ENCODE peak calls at places on chromosomes 2 and 18, in eight cellular contexts. One of them, this sample, is unnamed.

GRCh38 chr2:139721454-139721995 is 941.3 kb upstream of the NXPH2 start:
- DNase-seq in left lung: no peak
- DNase-seq in lower leg skin: no peak
- DNase-seq in stomach: no peak
- DNase-seq in fibroblast of pulmonary artery: no peak
- DNase-seq in AG09309: no peak
- DNase-seq in IMR-90: no peak
- DNase-seq in endothelial cell of umbilical vein: no peak
- DNase-seq in this sample: no peak

GRCh38 chr2:1047485-1047884 is 96.8 kb downstream of the SNTG2 start:
- DNase-seq in IMR-90: no peak
- DNase-seq in lower leg skin: no peak
- DNase-seq in stomach: no peak
- DNase-seq in AG09309: no peak
- DNase-seq in fibroblast of pulmonary artery: peak; percentile 23
- DNase-seq in endothelial cell of umbilical vein: no peak
- DNase-seq in left lung: no peak
- DNase-seq in this sample: no peak

GRCh38 chr18:304887-305529 is 37.2 kb upstream of the THOC1 start:
- DNase-seq in left lung: no peak
- DNase-seq in endothelial cell of umbilical vein: no peak
- DNase-seq in fibroblast of pulmonary artery: no peak
- DNase-seq in lower leg skin: no peak
- DNase-seq in AG09309: no peak
- DNase-seq in stomach: no peak
- DNase-seq in IMR-90: no peak
- DNase-seq in this sample: no peak

GRCh38 chr2:242041816-242042215 is 172.3 kb downstream of the RTP5 start:
- DNase-seq in left lung: no peak
- DNase-seq in stomach: no peak
- DNase-seq in IMR-90: no peak
- DNase-seq in AG09309: no peak
- DNase-seq in fibroblast of pulmonary artery: no peak
- DNase-seq in lower leg skin: no peak
- DNase-seq in endothelial cell of umbilical vein: no peak
- DNase-seq in this sample: no peak

GRCh38 chr2:240800241-240800640 is 19.8 kb downstream of the KIF1A start:
- DNase-seq in IMR-90: peak; percentile 3
- DNase-seq in endothelial cell of umbilical vein: no peak
- DNase-seq in left lung: peak; percentile 55
- DNase-seq in AG09309: no peak
- DNase-seq in stomach: no peak
- DNase-seq in lower leg skin: no peak
- DNase-seq in fibroblast of pulmonary artery: peak; percentile 67
- DNase-seq in this sample: peak; percentile 20

GRCh38 chr2:152432206-152432653 is 97.3 kb downstream of the FMNL2 start:
- DNase-seq in AG09309: peak; percentile 85
- DNase-seq in left lung: no peak
- DNase-seq in IMR-90: peak; percentile 41
- DNase-seq in lower leg skin: peak; percentile 70
- DNase-seq in endothelial cell of umbilical vein: no peak
- DNase-seq in fibroblast of pulmonary artery: peak; percentile 97
- DNase-seq in stomach: no peak
- DNase-seq in this sample: no peak

GRCh38 chr2:105671156-105671555 is 73.6 kb upstream of the NCK2 start:
- DNase-seq in stomach: no peak
- DNase-seq in AG09309: peak; percentile 10
- DNase-seq in IMR-90: peak; percentile 24
- DNase-seq in fibroblast of pulmonary artery: peak; percentile 50
- DNase-seq in left lung: no peak
- DNase-seq in lower leg skin: no peak
- DNase-seq in endothelial cell of umbilical vein: no peak
- DNase-seq in this sample: no peak

GRCh38 chr2:238252766-238253630 is 13.2 kb upstream of the HES6 start:
- DNase-seq in fibroblast of pulmonary artery: no peak
- DNase-seq in AG09309: no peak
- DNase-seq in lower leg skin: no peak
- DNase-seq in IMR-90: no peak
- DNase-seq in stomach: no peak
- DNase-seq in left lung: peak; percentile 70
- DNase-seq in endothelial cell of umbilical vein: no peak
- DNase-seq in this sample: no peak

GRCh38 chr2:195677290-195677689 is 20.3 kb downstream of the SLC39A10 start:
- DNase-seq in lower leg skin: no peak
- DNase-seq in left lung: no peak
- DNase-seq in endothelial cell of umbilical vein: no peak
- DNase-seq in stomach: no peak
- DNase-seq in IMR-90: no peak
- DNase-seq in fibroblast of pulmonary artery: no peak
- DNase-seq in AG09309: no peak
- DNase-seq in this sample: no peak

GRCh38 chr2:69298261-69298660 is 88.8 kb downstream of the GFPT1 start:
- DNase-seq in IMR-90: peak; percentile 94
- DNase-seq in fibroblast of pulmonary artery: peak; percentile 74
- DNase-seq in AG09309: peak; percentile 88
- DNase-seq in stomach: no peak
- DNase-seq in left lung: no peak
- DNase-seq in endothelial cell of umbilical vein: peak; percentile 58
- DNase-seq in lower leg skin: peak; percentile 45
- DNase-seq in this sample: no peak

GRCh38 chr2:158890296-158890905 is 78.0 kb upstream of the TANC1 start:
- DNase-seq in lower leg skin: no peak
- DNase-seq in endothelial cell of umbilical vein: no peak
- DNase-seq in stomach: no peak
- DNase-seq in fibroblast of pulmonary artery: no peak
- DNase-seq in AG09309: no peak
- DNase-seq in left lung: no peak
- DNase-seq in IMR-90: no peak
- DNase-seq in this sample: no peak

GRCh38 chr2:224915126-224915525 is 127.1 kb downstream of the DOCK10 start:
- DNase-seq in IMR-90: peak; percentile 38
- DNase-seq in lower leg skin: no peak
- DNase-seq in left lung: no peak
- DNase-seq in fibroblast of pulmonary artery: no peak
- DNase-seq in stomach: no peak
- DNase-seq in AG09309: no peak
- DNase-seq in endothelial cell of umbilical vein: no peak
- DNase-seq in this sample: no peak

GRCh38 chr18:2948038-2948437 is 64.9 kb downstream of the LPIN2 start:
- DNase-seq in fibroblast of pulmonary artery: peak; percentile 81
- DNase-seq in lower leg skin: no peak
- DNase-seq in IMR-90: peak; percentile 58
- DNase-seq in endothelial cell of umbilical vein: peak; percentile 62
- DNase-seq in AG09309: no peak
- DNase-seq in left lung: no peak
- DNase-seq in stomach: no peak
- DNase-seq in this sample: no peak

GRCh38 chr2:130796280-130796679 is 40.4 kb upstream of the ARHGEF4 start:
- DNase-seq in fibroblast of pulmonary artery: no peak
- DNase-seq in left lung: no peak
- DNase-seq in IMR-90: no peak
- DNase-seq in AG09309: no peak
- DNase-seq in stomach: no peak
- DNase-seq in lower leg skin: no peak
- DNase-seq in endothelial cell of umbilical vein: no peak
- DNase-seq in this sample: no peak

GRCh38 chr18:36352384-36352783 is 54.9 kb downstream of the FHOD3 start:
- DNase-seq in AG09309: peak; percentile 73
- DNase-seq in left lung: no peak
- DNase-seq in IMR-90: peak; percentile 95
- DNase-seq in lower leg skin: no peak
- DNase-seq in fibroblast of pulmonary artery: peak; percentile 96
- DNase-seq in endothelial cell of umbilical vein: no peak
- DNase-seq in stomach: no peak
- DNase-seq in this sample: no peak

GRCh38 chr2:190499976-190500588 is 34.4 kb downstream of the NEMP2 start:
- DNase-seq in stomach: no peak
- DNase-seq in IMR-90: peak; percentile 8
- DNase-seq in fibroblast of pulmonary artery: no peak
- DNase-seq in endothelial cell of umbilical vein: no peak
- DNase-seq in left lung: peak; percentile 61
- DNase-seq in lower leg skin: no peak
- DNase-seq in AG09309: no peak
- DNase-seq in this sample: no peak

GRCh38 chr2:64650722-64651338 is 2.9 kb downstream of the SERTAD2 start:
- DNase-seq in lower leg skin: no peak
- DNase-seq in stomach: peak; percentile 67
- DNase-seq in fibroblast of pulmonary artery: no peak
- DNase-seq in endothelial cell of umbilical vein: no peak
- DNase-seq in IMR-90: no peak
- DNase-seq in left lung: no peak
- DNase-seq in AG09309: no peak
- DNase-seq in this sample: no peak

GRCh38 chr2:64876137-64876647 is 113.0 kb upstream of the SLC1A4 start:
- DNase-seq in AG09309: peak; percentile 46
- DNase-seq in lower leg skin: peak; percentile 62
- DNase-seq in left lung: peak; percentile 20
- DNase-seq in stomach: no peak
- DNase-seq in fibroblast of pulmonary artery: peak; percentile 90
- DNase-seq in endothelial cell of umbilical vein: peak; percentile 77
- DNase-seq in IMR-90: peak; percentile 71
- DNase-seq in this sample: no peak

GRCh38 chr2:219491278-219491967 is 7.3 kb upstream of the GMPPA start:
- DNase-seq in fibroblast of pulmonary artery: no peak
- DNase-seq in endothelial cell of umbilical vein: no peak
- DNase-seq in lower leg skin: no peak
- DNase-seq in AG09309: no peak
- DNase-seq in stomach: no peak
- DNase-seq in IMR-90: no peak
- DNase-seq in left lung: no peak
- DNase-seq in this sample: no peak

GRCh38 chr2:219490186-219490585 is 8.5 kb upstream of the GMPPA start:
- DNase-seq in AG09309: no peak
- DNase-seq in stomach: no peak
- DNase-seq in left lung: peak; percentile 62
- DNase-seq in IMR-90: no peak
- DNase-seq in endothelial cell of umbilical vein: no peak
- DNase-seq in fibroblast of pulmonary artery: no peak
- DNase-seq in lower leg skin: no peak
- DNase-seq in this sample: no peak

GRCh38 chr2:219493086-219493485 is 5.6 kb upstream of the GMPPA start:
- DNase-seq in stomach: no peak
- DNase-seq in left lung: peak; percentile 51
- DNase-seq in endothelial cell of umbilical vein: no peak
- DNase-seq in IMR-90: no peak
- DNase-seq in fibroblast of pulmonary artery: no peak
- DNase-seq in AG09309: no peak
- DNase-seq in lower leg skin: no peak
- DNase-seq in this sample: no peak

GRCh38 chr2:219490600-219491130 is 8.0 kb upstream of the GMPPA start:
- DNase-seq in IMR-90: no peak
- DNase-seq in left lung: peak; percentile 65
- DNase-seq in fibroblast of pulmonary artery: no peak
- DNase-seq in lower leg skin: no peak
- DNase-seq in stomach: no peak
- DNase-seq in AG09309: no peak
- DNase-seq in endothelial cell of umbilical vein: no peak
- DNase-seq in this sample: no peak

GRCh38 chr2:219492575-219492974 is 6.1 kb upstream of the GMPPA start:
- DNase-seq in fibroblast of pulmonary artery: no peak
- DNase-seq in endothelial cell of umbilical vein: no peak
- DNase-seq in left lung: peak; percentile 71
- DNase-seq in AG09309: no peak
- DNase-seq in stomach: no peak
- DNase-seq in lower leg skin: no peak
- DNase-seq in IMR-90: no peak
- DNase-seq in this sample: no peak
- TF ChIP-seq CTCF in fibroblast of pulmonary artery: no peak
- TF ChIP-seq CTCF in endothelial cell of umbilical vein: no peak
- TF ChIP-seq CTCF in left lung: no peak
- TF ChIP-seq CTCF in AG09309: no peak
- TF ChIP-seq CTCF in stomach: no peak
- TF ChIP-seq CTCF in lower leg skin: no peak
- TF ChIP-seq CTCF in IMR-90: no peak
- TF ChIP-seq CTCF in this sample: no peak

DNA sequence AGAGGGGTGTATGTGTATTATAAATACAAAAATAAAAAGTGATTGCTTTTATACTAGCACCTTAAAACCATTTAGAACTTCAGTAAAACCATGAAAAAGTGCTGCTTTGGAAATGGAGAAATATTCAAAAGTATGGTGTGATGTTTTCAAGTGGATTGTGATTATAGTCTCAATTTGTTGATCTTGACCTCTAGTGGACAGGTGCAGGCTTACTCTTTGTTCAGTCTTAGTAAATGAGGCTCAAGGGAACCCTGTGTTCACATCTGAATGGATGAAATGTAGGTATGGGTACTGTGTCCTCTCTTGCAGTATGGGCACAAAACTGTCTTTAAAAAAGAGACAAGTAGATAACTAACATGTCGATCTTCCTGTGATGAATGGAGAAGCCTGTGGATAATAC is 145.8 kb downstream of the MCFD2 start:
- DNase-seq in stomach: no peak
- DNase-seq in endothelial cell of umbilical vein: no peak
- DNase-seq in left lung: no peak
- DNase-seq in fibroblast of pulmonary artery: no peak
- DNase-seq in lower leg skin: no peak
- DNase-seq in AG09309: no peak
- DNase-seq in IMR-90: peak; percentile 23
- DNase-seq in this sample: no peak
- TF ChIP-seq CTCF in stomach: no peak
- TF ChIP-seq CTCF in endothelial cell of umbilical vein: no peak
- TF ChIP-seq CTCF in left lung: no peak
- TF ChIP-seq CTCF in fibroblast of pulmonary artery: peak; percentile 8
- TF ChIP-seq CTCF in lower leg skin: no peak
- TF ChIP-seq CTCF in AG09309: no peak
- TF ChIP-seq CTCF in IMR-90: peak; percentile 3
- TF ChIP-seq CTCF in this sample: no peak

GRCh38 chr18:74819433-74820059 is 221.9 kb downstream of the ZNF407 start:
- DNase-seq in endothelial cell of umbilical vein: no peak
- DNase-seq in stomach: no peak
- DNase-seq in fibroblast of pulmonary artery: peak; percentile 16
- DNase-seq in AG09309: no peak
- DNase-seq in lower leg skin: no peak
- DNase-seq in left lung: no peak
- DNase-seq in IMR-90: no peak
- DNase-seq in this sample: no peak
- TF ChIP-seq CTCF in endothelial cell of umbilical vein: peak; percentile 52
- TF ChIP-seq CTCF in stomach: no peak
- TF ChIP-seq CTCF in fibroblast of pulmonary artery: peak; percentile 47
- TF ChIP-seq CTCF in AG09309: peak; percentile 41
- TF ChIP-seq CTCF in lower leg skin: no peak
- TF ChIP-seq CTCF in left lung: peak; percentile 29
- TF ChIP-seq CTCF in IMR-90: peak; percentile 26
- TF ChIP-seq CTCF in this sample: no peak

DNA sequence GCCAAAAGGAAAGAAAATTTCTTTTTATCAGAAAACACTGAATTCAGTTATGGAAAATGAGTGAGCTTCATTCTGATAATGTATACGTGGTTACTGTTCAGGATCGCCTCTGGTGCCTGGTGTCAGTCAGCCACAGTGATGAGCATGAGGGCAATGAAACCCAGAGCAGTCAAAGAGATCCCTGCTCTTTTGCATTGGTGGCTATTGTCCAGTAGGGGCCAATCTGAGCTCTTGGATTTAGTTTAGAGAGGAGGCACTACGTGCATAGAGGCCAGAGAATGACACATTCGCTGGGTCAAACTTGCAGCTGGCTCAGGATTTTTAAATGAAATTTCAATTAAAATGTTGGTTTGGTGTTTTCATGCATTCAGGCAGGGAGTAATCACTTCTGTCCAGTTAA is 522.9 kb downstream of the TMEM182 start:
- DNase-seq in stomach: no peak
- DNase-seq in AG09309: no peak
- DNase-seq in fibroblast of pulmonary artery: no peak
- DNase-seq in endothelial cell of umbilical vein: no peak
- DNase-seq in lower leg skin: no peak
- DNase-seq in IMR-90: no peak
- DNase-seq in left lung: no peak
- DNase-seq in this sample: no peak
- TF ChIP-seq CTCF in stomach: no peak
- TF ChIP-seq CTCF in AG09309: no peak
- TF ChIP-seq CTCF in fibroblast of pulmonary artery: no peak
- TF ChIP-seq CTCF in endothelial cell of umbilical vein: no peak
- TF ChIP-seq CTCF in lower leg skin: no peak
- TF ChIP-seq CTCF in IMR-90: no peak
- TF ChIP-seq CTCF in left lung: no peak
- TF ChIP-seq CTCF in this sample: no peak